ENCODE peak calls at places on chromosomes 5 and 9, in four cellular contexts. V is CD8-positive, alpha-beta T cell; K is right lobe of liver; N is coronary artery. B is an unnamed sample.

GRCh38 chr9:78212868-78213267 is 23.0 kb upstream of the CEP78 start:
- DNase-seq in N (no peak), V (no peak), K (no peak), B (no peak)

GRCh38 chr5:180154821-180155220 is 54.2 kb downstream of the RASGEF1C start:
- DNase-seq in K (peak; percentile 19), N (no peak), V (no peak), B (no peak)

GRCh38 chr5:104347119-104347708 is 784.6 kb upstream of the NUDT12 start:
- DNase-seq in N (no peak), V (no peak), K (no peak), B (no peak)

GRCh38 chr9:15205632-15206243 is 101.3 kb downstream of the TTC39B start:
- DNase-seq in V (no peak), K (no peak), N (no peak), B (no peak)

GRCh38 chr5:139650689-139651501 is 2.7 kb downstream of the CXXC5 start:
- DNase-seq in N (no peak), K (peak; percentile 96), V (no peak), B (peak; percentile 56)

GRCh38 chr9:26334709-26335108 is 557.9 kb downstream of the CAAP1 start:
- DNase-seq in K (no peak), V (no peak), N (no peak), B (no peak)

GRCh38 chr9:83043583-83043982 is 19.4 kb downstream of the RASEF start:
- DNase-seq in K (no peak), N (no peak), V (no peak), B (no peak)

GRCh38 chr9:22111176-22111870 is 102.2 kb upstream of the CDKN2B start:
- DNase-seq in N (no peak), K (no peak), V (no peak), B (no peak)

GRCh38 chr9:105339849-105340248 is 95.4 kb downstream of the SLC44A1 start:
- DNase-seq in N (no peak), V (no peak), K (no peak), B (no peak)

GRCh38 chr5:58475404-58475803 is 15.5 kb upstream of the PLK2 start:
- DNase-seq in V (no peak), K (no peak), N (no peak), B (no peak)

GRCh38 chr5:58482536-58482935 is 8.7 kb upstream of the GAPT start:
- DNase-seq in N (no peak), K (no peak), V (no peak), B (no peak)

GRCh38 chr5:58481066-58481676 is 10.1 kb upstream of the GAPT start:
- DNase-seq in V (no peak), N (no peak), K (no peak), B (no peak)

GRCh38 chr5:58481828-58482227 is 9.4 kb upstream of the GAPT start:
- DNase-seq in N (no peak), V (no peak), K (no peak), B (no peak)

DNA sequence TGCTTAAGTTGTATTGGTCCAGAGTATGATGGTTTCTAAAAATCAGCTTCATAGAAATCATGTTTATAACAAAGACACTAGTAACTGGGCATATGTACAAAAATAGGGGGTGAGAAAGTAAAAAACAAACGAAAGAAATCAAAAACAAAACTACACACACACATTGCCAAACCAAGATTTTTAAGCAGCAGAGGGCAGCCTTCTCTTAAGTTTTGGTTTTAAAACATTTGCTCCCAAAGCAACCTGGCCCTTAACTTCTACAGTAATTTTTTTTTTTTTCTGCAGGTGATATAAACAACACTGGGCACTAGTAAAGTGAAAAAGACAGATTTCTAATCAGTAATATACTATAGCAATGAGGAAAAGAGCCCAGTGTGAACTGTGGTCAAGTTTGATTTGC is 13.5 kb upstream of the GAPT start:
- DNase-seq in K (no peak), V (no peak), N (no peak), B (no peak)
- TF ChIP-seq CTCF in K (peak; percentile 36), V (no peak), N (no peak), B (no peak)

GRCh38 chr5:170630711-170631141 is 126.9 kb downstream of the KCNIP1 start:
- DNase-seq in K (no peak), N (no peak), V (no peak), B (no peak)

GRCh38 chr5:170632985-170633234 is 129.1 kb downstream of the KCNIP1 start:
- DNase-seq in N (peak; percentile 80), K (peak; percentile 66), V (peak; percentile 48), B (peak; percentile 89)

GRCh38 chr5:170631471-170632195 is 127.8 kb downstream of the KCNIP1 start:
- DNase-seq in N (peak; percentile 80), K (no peak), V (no peak), B (peak; percentile 69)

GRCh38 chr5:170633235-170634041 is 129.6 kb downstream of the KCNIP1 start:
- DNase-seq in K (no peak), V (no peak), N (peak; percentile 81), B (peak; percentile 63)

GRCh38 chr5:170632266-170632984 is 128.6 kb downstream of the KCNIP1 start:
- DNase-seq in K (no peak), N (no peak), V (no peak), B (peak; percentile 28)
- TF ChIP-seq CTCF in K (no peak), N (no peak), V (no peak), B (no peak)

GRCh38 chr9:115226152-115226551 is 108.2 kb upstream of the TNC start:
- DNase-seq in V (no peak), N (no peak), K (no peak), B (no peak)
- TF ChIP-seq CTCF in V (no peak), N (no peak), K (no peak), B (peak; percentile 13)

DNA sequence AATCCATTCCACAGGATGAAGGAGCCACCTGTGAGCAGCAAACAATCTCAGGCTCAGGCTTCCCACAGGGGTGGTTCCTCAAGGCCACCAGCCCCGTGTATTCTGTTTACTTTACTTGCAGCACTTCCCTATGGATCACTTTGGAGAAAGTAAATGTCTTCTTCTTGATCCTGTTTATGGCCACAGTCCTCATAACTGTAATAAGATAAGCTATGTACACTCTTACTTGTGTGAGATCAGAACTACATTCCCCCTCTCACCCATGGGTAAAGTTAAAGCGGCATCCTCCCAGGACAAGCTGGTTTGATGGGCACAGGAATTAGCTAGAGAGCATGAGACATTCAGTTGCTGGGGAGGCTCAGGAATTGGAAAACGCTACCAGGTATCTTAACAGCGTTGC is 86.1 kb downstream of the TMEM215 start:
- DNase-seq in N (no peak), K (no peak), V (no peak), B (no peak)
- TF ChIP-seq CTCF in N (no peak), K (no peak), V (no peak), B (no peak)